ENCODE peak calls at places on chromosomes 4 and X, in five cellular contexts. One of them, this sample, is unnamed. For H3K4me1, the result is how much of the 10 kb centered on the place peaks cover.

GRCh38 chr4:86946868-86947493 is 12.2 kb downstream of the AFF1 start:
- DNase-seq in HepG2: no peak
- DNase-seq in transverse colon: no peak
- DNase-seq in heart left ventricle: no peak
- DNase-seq in IMR-90: no peak
- DNase-seq in this sample: no peak

GRCh38 chr4:25867781-25868180 is 5.0 kb upstream of the SEL1L3 start:
- DNase-seq in HepG2: no peak
- DNase-seq in transverse colon: no peak
- DNase-seq in heart left ventricle: no peak
- DNase-seq in IMR-90: no peak
- DNase-seq in this sample: no peak

GRCh38 chr4:112516401-112517066 is 554 bp upstream of the NEUROG2 start:
- DNase-seq in HepG2: no peak
- DNase-seq in transverse colon: no peak
- DNase-seq in heart left ventricle: peak
- DNase-seq in IMR-90: no peak
- DNase-seq in this sample: no peak

GRCh38 chr4:26248647-26249046 is 72.2 kb upstream of the RBPJ start:
- DNase-seq in HepG2: no peak
- DNase-seq in transverse colon: peak
- DNase-seq in heart left ventricle: peak
- DNase-seq in IMR-90: peak
- DNase-seq in this sample: no peak

GRCh38 chr4:102580463-102580842 is 79.3 kb downstream of the NFKB1 start:
- DNase-seq in HepG2: peak
- DNase-seq in transverse colon: no peak
- DNase-seq in heart left ventricle: no peak
- DNase-seq in IMR-90: no peak
- DNase-seq in this sample: no peak

GRCh38 chr4:10386044-10386443 is 71.2 kb downstream of the ZNF518B start:
- DNase-seq in HepG2: no peak
- DNase-seq in transverse colon: no peak
- DNase-seq in heart left ventricle: no peak
- DNase-seq in IMR-90: no peak
- DNase-seq in this sample: no peak

GRCh38 chr4:168388890-168389289 is 70.3 kb upstream of the DDX60 start:
- DNase-seq in HepG2: no peak
- DNase-seq in transverse colon: no peak
- DNase-seq in heart left ventricle: no peak
- DNase-seq in IMR-90: peak
- DNase-seq in this sample: no peak

GRCh38 chr4:169756971-169757574 is 671 bp downstream of the HPF1 start:
- DNase-seq in HepG2: peak
- DNase-seq in transverse colon: no peak
- DNase-seq in heart left ventricle: no peak
- DNase-seq in IMR-90: no peak
- DNase-seq in this sample: no peak

GRCh38 chr4:76407440-76408119 is 13.4 kb downstream of the CCDC158 start:
- DNase-seq in HepG2: no peak
- DNase-seq in transverse colon: no peak
- DNase-seq in heart left ventricle: no peak
- DNase-seq in IMR-90: no peak
- DNase-seq in this sample: no peak

DNA sequence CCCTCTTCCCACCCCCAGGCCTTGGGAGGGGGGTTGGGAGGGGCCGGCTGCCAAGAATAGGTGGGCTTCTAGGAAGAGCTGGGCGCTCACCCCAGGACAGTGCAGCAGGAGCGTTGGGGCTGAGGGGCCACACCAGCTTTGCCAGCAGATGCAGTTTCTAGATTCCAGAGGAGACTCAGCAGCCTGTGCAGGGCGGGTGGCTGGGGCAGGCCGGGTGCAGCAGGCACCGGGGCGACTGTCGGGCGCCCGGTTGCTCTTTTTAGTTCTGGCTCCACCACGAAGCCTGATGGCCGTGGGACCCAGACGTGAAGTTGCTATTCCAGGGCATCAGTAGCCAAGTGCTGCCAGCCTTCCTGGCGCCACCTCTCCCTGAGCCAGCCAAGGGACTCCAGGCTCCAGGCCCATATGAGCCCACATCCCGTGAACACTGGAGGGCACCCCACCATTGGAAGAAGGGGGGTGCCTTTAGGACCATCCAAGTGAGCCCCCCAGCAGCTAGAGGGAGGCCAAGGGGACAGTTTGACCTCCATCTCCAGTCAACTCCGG is 5.8 kb downstream of the SSR4 start:
- DNase-seq in HepG2: no peak
- DNase-seq in transverse colon: no peak
- DNase-seq in heart left ventricle: peak
- DNase-seq in IMR-90: no peak
- DNase-seq in this sample: no peak
- TF ChIP-seq POLR2A in HepG2: no peak
- TF ChIP-seq POLR2A in transverse colon: no peak
- TF ChIP-seq POLR2A in heart left ventricle: no peak
- TF ChIP-seq POLR2A in IMR-90: no peak
- TF ChIP-seq POLR2A in this sample: no peak

DNA sequence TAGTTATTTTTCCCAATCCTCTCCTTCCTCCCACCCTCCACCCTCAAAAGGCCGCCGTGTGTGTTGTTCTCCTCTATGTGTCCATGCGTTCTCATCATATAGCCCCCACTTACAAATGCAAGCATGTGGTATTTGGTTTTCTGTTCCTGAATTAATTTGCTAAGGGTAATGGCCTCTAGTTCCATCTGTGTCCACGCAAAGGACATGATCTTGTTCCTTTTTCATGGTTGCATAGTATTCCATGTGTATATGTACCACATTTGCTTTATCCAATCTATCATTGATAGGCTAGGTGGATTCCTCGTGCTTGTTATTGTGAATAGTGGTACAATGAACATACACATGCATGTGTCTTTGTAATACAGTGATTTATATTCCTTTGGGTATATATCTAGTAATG is 1193.7 kb downstream of the RPA4 start:
- DNase-seq in HepG2: no peak
- DNase-seq in transverse colon: no peak
- DNase-seq in heart left ventricle: no peak
- DNase-seq in IMR-90: no peak
- DNase-seq in this sample: no peak
- TF ChIP-seq CTCF in HepG2: no peak
- TF ChIP-seq CTCF in transverse colon: no peak
- TF ChIP-seq CTCF in heart left ventricle: no peak
- TF ChIP-seq CTCF in IMR-90: no peak
- TF ChIP-seq CTCF in this sample: no peak

GRCh38 chr4:128163177-128164117 is 102.3 kb downstream of the LARP1B start:
- DNase-seq in HepG2: peak
- DNase-seq in transverse colon: no peak
- DNase-seq in heart left ventricle: no peak
- DNase-seq in IMR-90: peak
- DNase-seq in this sample: no peak
- H3K4me1 ChIP-seq in HepG2: under half
- H3K4me1 ChIP-seq in transverse colon: under half
- H3K4me1 ChIP-seq in heart left ventricle: under half
- H3K4me1 ChIP-seq in IMR-90: under half
- H3K4me1 ChIP-seq in this sample: under half

GRCh38 chr4:164956766-164957643 is 20.5 kb downstream of the TRIM61 start:
- DNase-seq in HepG2: no peak
- DNase-seq in transverse colon: peak
- DNase-seq in heart left ventricle: peak
- DNase-seq in IMR-90: peak
- DNase-seq in this sample: peak
- TF ChIP-seq POLR2A in HepG2: no peak
- TF ChIP-seq POLR2A in transverse colon: no peak
- TF ChIP-seq POLR2A in heart left ventricle: no peak
- TF ChIP-seq POLR2A in IMR-90: no peak
- TF ChIP-seq POLR2A in this sample: no peak